ENCODE peak calls at places on chromosomes 7 and 10, in four cellular contexts. One of them, this sample, is unnamed.
A peak's percentile ranks its signal among the peaks of the same experiment; 100 is the strongest.

GRCh38 chr10:119546009-119546408 is 3.5 kb upstream of the RGS10 start:
- DNase-seq in A549: no peak
- DNase-seq in IMR-90: peak; percentile 27
- DNase-seq in prostate gland: no peak
- DNase-seq in this sample: no peak

GRCh38 chr10:124448696-124449169 is 1.1 kb downstream of the NKX1-2 start:
- DNase-seq in A549: no peak
- DNase-seq in IMR-90: no peak
- DNase-seq in prostate gland: no peak
- DNase-seq in this sample: no peak

GRCh38 chr7:2474813-2475677 is 1.2 kb downstream of the GRIFIN start:
- DNase-seq in A549: no peak
- DNase-seq in IMR-90: no peak
- DNase-seq in prostate gland: no peak
- DNase-seq in this sample: no peak

GRCh38 chr7:134058980-134059379 is 68.2 kb upstream of the LRGUK start:
- DNase-seq in A549: no peak
- DNase-seq in IMR-90: peak; percentile 18
- DNase-seq in prostate gland: no peak
- DNase-seq in this sample: no peak

GRCh38 chr10:122500726-122501125 is 39.4 kb downstream of the HTRA1 start:
- DNase-seq in A549: no peak
- DNase-seq in IMR-90: no peak
- DNase-seq in prostate gland: no peak
- DNase-seq in this sample: no peak

GRCh38 chr10:83968052-83968451 is 171.3 kb upstream of the GHITM start:
- DNase-seq in A549: no peak
- DNase-seq in IMR-90: no peak
- DNase-seq in prostate gland: no peak
- DNase-seq in this sample: no peak

GRCh38 chr7:30116771-30117170 is 18.0 kb upstream of the MTURN start:
- DNase-seq in A549: no peak
- DNase-seq in IMR-90: no peak
- DNase-seq in prostate gland: no peak
- DNase-seq in this sample: no peak

GRCh38 chr7:67364441-67365017 is 367.9 kb downstream of the TYW1 start:
- DNase-seq in A549: no peak
- DNase-seq in IMR-90: no peak
- DNase-seq in prostate gland: no peak
- DNase-seq in this sample: no peak

GRCh38 chr10:73414230-73414981 is 548 bp upstream of the ANXA7 start:
- DNase-seq in A549: no peak
- DNase-seq in IMR-90: no peak
- DNase-seq in prostate gland: no peak
- DNase-seq in this sample: no peak

GRCh38 chr10:18075881-18076280 is 64.3 kb upstream of the CACNB2 start:
- DNase-seq in A549: no peak
- DNase-seq in IMR-90: no peak
- DNase-seq in prostate gland: no peak
- DNase-seq in this sample: no peak

GRCh38 chr10:86609920-86610319 is 44.4 kb upstream of the OPN4 start:
- DNase-seq in A549: no peak
- DNase-seq in IMR-90: no peak
- DNase-seq in prostate gland: no peak
- DNase-seq in this sample: no peak

GRCh38 chr10:71716406-71716805 is 3.2 kb downstream of the C10orf105 start:
- DNase-seq in A549: no peak
- DNase-seq in IMR-90: no peak
- DNase-seq in prostate gland: no peak
- DNase-seq in this sample: no peak

GRCh38 chr10:66049335-66049734 is 876.5 kb upstream of the LRRTM3 start:
- DNase-seq in A549: no peak
- DNase-seq in IMR-90: no peak
- DNase-seq in prostate gland: no peak
- DNase-seq in this sample: no peak

GRCh38 chr7:46229409-46229808 is 308.3 kb upstream of the IGFBP3 start:
- DNase-seq in A549: peak; percentile 73
- DNase-seq in IMR-90: peak; percentile 96
- DNase-seq in prostate gland: no peak
- DNase-seq in this sample: no peak

GRCh38 chr7:135939268-135939667 is 37.9 kb downstream of the MTPN start:
- DNase-seq in A549: no peak
- DNase-seq in IMR-90: no peak
- DNase-seq in prostate gland: no peak
- DNase-seq in this sample: no peak

GRCh38 chr7:1785839-1786238 is 115.8 kb downstream of the ELFN1 start:
- DNase-seq in A549: no peak
- DNase-seq in IMR-90: no peak
- DNase-seq in prostate gland: no peak
- DNase-seq in this sample: no peak

GRCh38 chr10:17026686-17027485 is 102.7 kb downstream of the CUBN start:
- DNase-seq in A549: no peak
- DNase-seq in IMR-90: peak; percentile 32
- DNase-seq in prostate gland: no peak
- DNase-seq in this sample: no peak

GRCh38 chr10:114953047-114953446 is 15.1 kb downstream of the TRUB1 start:
- DNase-seq in A549: no peak
- DNase-seq in IMR-90: peak; percentile 39
- DNase-seq in prostate gland: no peak
- DNase-seq in this sample: no peak

GRCh38 chr10:34555653-34556052 is 259.4 kb downstream of the PARD3 start:
- DNase-seq in A549: peak; percentile 71
- DNase-seq in IMR-90: no peak
- DNase-seq in prostate gland: no peak
- DNase-seq in this sample: no peak

GRCh38 chr7:31145339-31145738 is 93.2 kb downstream of the ADCYAP1R1 start:
- DNase-seq in A549: peak; percentile 23
- DNase-seq in IMR-90: no peak
- DNase-seq in prostate gland: no peak
- DNase-seq in this sample: no peak

GRCh38 chr10:71757450-71757918 is 15.8 kb downstream of the VSIR start:
- DNase-seq in A549: no peak
- DNase-seq in IMR-90: no peak
- DNase-seq in prostate gland: no peak
- DNase-seq in this sample: peak; percentile 84

GRCh38 chr10:104323721-104324686 is 14.3 kb downstream of the ITPRIP start:
- DNase-seq in A549: no peak
- DNase-seq in IMR-90: no peak
- DNase-seq in prostate gland: no peak
- DNase-seq in this sample: peak; percentile 91

GRCh38 chr10:905503-905902 is 26.0 kb downstream of the LARP4B start:
- DNase-seq in A549: no peak
- DNase-seq in IMR-90: no peak
- DNase-seq in prostate gland: no peak
- DNase-seq in this sample: no peak

GRCh38 chr7:112414855-112415490 is 35.3 kb upstream of the IFRD1 start:
- DNase-seq in A549: peak; percentile 61
- DNase-seq in IMR-90: peak; percentile 38
- DNase-seq in prostate gland: no peak
- DNase-seq in this sample: no peak

GRCh38 chr7:44966731-44967538 is 11.9 kb downstream of the MYO1G start:
- DNase-seq in A549: no peak
- DNase-seq in IMR-90: no peak
- DNase-seq in prostate gland: no peak
- DNase-seq in this sample: no peak

GRCh38 chr10:22135591-22135990 is 82.2 kb downstream of the EBLN1 start:
- DNase-seq in A549: no peak
- DNase-seq in IMR-90: no peak
- DNase-seq in prostate gland: no peak
- DNase-seq in this sample: no peak

GRCh38 chr10:49310460-49310859 is 11.5 kb downstream of the C10orf71 start:
- DNase-seq in A549: no peak
- DNase-seq in IMR-90: no peak
- DNase-seq in prostate gland: no peak
- DNase-seq in this sample: no peak

GRCh38 chr10:51170518-51171245 is 96.4 kb downstream of the PRKG1 start:
- DNase-seq in A549: no peak
- DNase-seq in IMR-90: peak; percentile 55
- DNase-seq in prostate gland: no peak
- DNase-seq in this sample: no peak

GRCh38 chr10:114815751-114816150 is 5.8 kb upstream of the FHIP2A start:
- DNase-seq in A549: no peak
- DNase-seq in IMR-90: peak; percentile 23
- DNase-seq in prostate gland: no peak
- DNase-seq in this sample: no peak

GRCh38 chr10:124798364-124798763 is 3.3 kb upstream of the ABRAXAS2 start:
- DNase-seq in A549: no peak
- DNase-seq in IMR-90: no peak
- DNase-seq in prostate gland: no peak
- DNase-seq in this sample: no peak

GRCh38 chr10:72508033-72508432 is 117.8 kb downstream of the MICU1 start:
- DNase-seq in A549: no peak
- DNase-seq in IMR-90: no peak
- DNase-seq in prostate gland: no peak
- DNase-seq in this sample: no peak

GRCh38 chr10:78937800-78938694 is 130.7 kb upstream of the ZMIZ1 start:
- DNase-seq in A549: no peak
- DNase-seq in IMR-90: no peak
- DNase-seq in prostate gland: no peak
- DNase-seq in this sample: peak; percentile 85

GRCh38 chr7:107972075-107972482 is 30.9 kb downstream of the LAMB1 start:
- DNase-seq in A549: no peak
- DNase-seq in IMR-90: peak; percentile 76
- DNase-seq in prostate gland: no peak
- DNase-seq in this sample: no peak
- H3K27ac ChIP-seq in A549: no peak overlapping the region
- H3K27ac ChIP-seq in IMR-90: peak overlapping the region; percentile 23
- H3K27ac ChIP-seq in prostate gland: peak overlapping the region; percentile 33
- H3K27ac ChIP-seq in this sample: peak overlapping the region; percentile 10

GRCh38 chr10:70145166-70145665 is 1.3 kb downstream of the TYSND1 start:
- DNase-seq in A549: no peak
- DNase-seq in IMR-90: no peak
- DNase-seq in prostate gland: no peak
- DNase-seq in this sample: no peak

GRCh38 chr10:70145666-70146488 is 623 bp downstream of the TYSND1 start:
- DNase-seq in A549: peak; percentile 69
- DNase-seq in IMR-90: peak; percentile 54
- DNase-seq in prostate gland: peak; percentile 24
- DNase-seq in this sample: peak; percentile 95

GRCh38 chr10:70142555-70142954 is 3.9 kb downstream of the TYSND1 start:
- DNase-seq in A549: no peak
- DNase-seq in IMR-90: no peak
- DNase-seq in prostate gland: no peak
- DNase-seq in this sample: peak; percentile 61

GRCh38 chr10:70146489-70147488 is at the start of gene TYSND1:
- DNase-seq in A549: peak; percentile 98
- DNase-seq in IMR-90: peak; percentile 98
- DNase-seq in prostate gland: peak; percentile 99
- DNase-seq in this sample: peak; percentile 97

GRCh38 chr10:70144372-70145110 is 2.0 kb downstream of the TYSND1 start:
- DNase-seq in A549: no peak
- DNase-seq in IMR-90: no peak
- DNase-seq in prostate gland: no peak
- DNase-seq in this sample: no peak
- H3K4me3 ChIP-seq in A549: peak overlapping the region; percentile 79
- H3K4me3 ChIP-seq in IMR-90: no peak overlapping the region
- H3K4me3 ChIP-seq in prostate gland: no peak overlapping the region
- H3K4me3 ChIP-seq in this sample: peak overlapping the region; percentile 88

GRCh38 chr10:11901454-11902431 is 78.6 kb downstream of the PROSER2 start:
- DNase-seq in A549: no peak
- DNase-seq in IMR-90: peak; percentile 10
- DNase-seq in prostate gland: no peak
- DNase-seq in this sample: peak; percentile 37
- TF ChIP-seq POLR2A in A549: no peak
- TF ChIP-seq POLR2A in IMR-90: no peak
- TF ChIP-seq POLR2A in prostate gland: no peak
- TF ChIP-seq POLR2A in this sample: no peak

GRCh38 chr7:150668472-150668911 is 17.0 kb upstream of the GIMAP2 start:
- DNase-seq in A549: no peak
- DNase-seq in IMR-90: no peak
- DNase-seq in prostate gland: no peak
- DNase-seq in this sample: no peak
- H3K27ac ChIP-seq in A549: no peak overlapping the region
- H3K27ac ChIP-seq in IMR-90: no peak overlapping the region
- H3K27ac ChIP-seq in prostate gland: no peak overlapping the region
- H3K27ac ChIP-seq in this sample: peak overlapping the region; percentile 78

This sample was measured in spleen.